ENCODE peak calls at places on chromosomes 2 and 18, in five cellular contexts. A is AG10803, D is sigmoid colon, I is kidney epithelial cell, K is cardiac fibroblast. G is an unnamed sample.
A peak's percentile ranks its signal among the peaks of the same experiment; 100 is the strongest.

GRCh38 chr18:49447810-49448745 is 12.4 kb downstream of the DYM start:
- DNase-seq in A (peak; percentile 70), D (no peak), I (no peak), K (peak; percentile 73), G (peak; percentile 59)

GRCh38 chr2:38187416-38188127 is 111.6 kb upstream of the CYP1B1 start:
- DNase-seq in A (peak; percentile 95), D (peak; percentile 95), I (peak; percentile 26), K (peak; percentile 97), G (peak; percentile 97)

GRCh38 chr2:33033524-33034150 is 86.9 kb downstream of the LTBP1 start:
- DNase-seq in A (peak; percentile 67), D (no peak), I (no peak), K (peak; percentile 77), G (peak; percentile 81)

GRCh38 chr18:80247403-80247916 is at the start of gene PARD6G:
- DNase-seq in A (peak; percentile 61), D (peak; percentile 93), I (no peak), K (peak; percentile 75), G (peak; percentile 54)

GRCh38 chr18:58180172-58180571 is 136.1 kb downstream of the NEDD4L start:
- DNase-seq in A (no peak), D (no peak), I (no peak), K (no peak), G (no peak)

GRCh38 chr2:128791120-128791982 is 472.7 kb upstream of the HS6ST1 start:
- DNase-seq in A (no peak), D (no peak), I (no peak), K (no peak), G (no peak)

GRCh38 chr18:6672909-6673308 is 56.6 kb upstream of the ARHGAP28 start:
- DNase-seq in A (no peak), D (no peak), I (no peak), K (no peak), G (no peak)

GRCh38 chr18:59264651-59265245 is 8.5 kb downstream of the RAX start:
- DNase-seq in A (no peak), D (no peak), I (no peak), K (no peak), G (no peak)

GRCh38 chr18:74562080-74562725 is 27.9 kb downstream of the CNDP1 start:
- DNase-seq in A (no peak), D (no peak), I (no peak), K (no peak), G (no peak)

GRCh38 chr2:35185861-35186412 is 1169.6 kb upstream of the CRIM1 start:
- DNase-seq in A (no peak), D (no peak), I (no peak), K (no peak), G (no peak)

GRCh38 chr2:152573168-152573567 is 144.1 kb downstream of the PRPF40A start:
- DNase-seq in A (peak; percentile 82), D (no peak), I (no peak), K (peak; percentile 34), G (peak; percentile 39)

GRCh38 chr18:39039828-39040227 is 1474.2 kb upstream of the CELF4 start:
- DNase-seq in A (no peak), D (no peak), I (peak; percentile 9), K (no peak), G (no peak)

GRCh38 chr2:183488421-183488820 is 364.2 kb downstream of the NUP35 start:
- DNase-seq in A (no peak), D (no peak), I (no peak), K (no peak), G (no peak)

GRCh38 chr18:12361770-12362378 is 15.2 kb downstream of the AFG3L2 start:
- DNase-seq in A (no peak), D (no peak), I (no peak), K (peak; percentile 33), G (peak; percentile 21)

GRCh38 chr2:7473135-7473771 is 556.0 kb downstream of the RNF144A start:
- DNase-seq in A (no peak), D (no peak), I (no peak), K (no peak), G (no peak)

GRCh38 chr2:55431982-55432627 is 12.4 kb upstream of the CCDC88A start:
- DNase-seq in A (peak; percentile 55), D (no peak), I (no peak), K (peak; percentile 71), G (peak; percentile 68)

GRCh38 chr2:180520816-180521595 is 459.4 kb upstream of the UBE2E3 start:
- DNase-seq in A (peak; percentile 25), D (no peak), I (no peak), K (peak; percentile 4), G (peak; percentile 7)

GRCh38 chr2:74945783-74946165 is 12.7 kb upstream of the POLE4 start:
- DNase-seq in A (peak; percentile 57), D (no peak), I (no peak), K (peak; percentile 91), G (peak; percentile 90)

GRCh38 chr2:112182581-112183034 is 44.4 kb downstream of the FBLN7 start:
- DNase-seq in A (no peak), D (no peak), I (no peak), K (no peak), G (no peak)

GRCh38 chr2:202115385-202116060 is 42.5 kb downstream of the KIAA2012 start:
- DNase-seq in A (peak; percentile 91), D (no peak), I (no peak), K (peak; percentile 62), G (peak; percentile 55)

GRCh38 chr2:43239981-43240761 is 13.8 kb upstream of the ZFP36L2 start:
- DNase-seq in A (no peak), D (no peak), I (no peak), K (no peak), G (no peak)
- TF ChIP-seq CTCF in A (no peak), D (no peak), I (no peak), K (peak; percentile 11), G (no peak)

GRCh38 chr2:238964544-238965113 is 116.7 kb downstream of the TWIST2 start:
- DNase-seq in A (no peak), D (no peak), I (no peak), K (no peak), G (no peak)
- H3K4me3 ChIP-seq in A (no peak overlapping the region), D (no peak overlapping the region), I (no peak overlapping the region), K (no peak overlapping the region), G (no peak overlapping the region)

GRCh38 chr2:65742977-65743376 is 310.6 kb upstream of the SPRED2 start:
- DNase-seq in A (no peak), D (no peak), I (no peak), K (no peak), G (no peak)
- TF ChIP-seq CTCF in A (no peak), D (no peak), I (no peak), K (no peak), G (no peak)

GRCh38 chr2:188787661-188788044 is 186.5 kb upstream of the COL3A1 start:
- DNase-seq in A (peak; percentile 82), D (no peak), I (no peak), K (peak; percentile 91), G (peak; percentile 86)
- H3K4me3 ChIP-seq in A (no peak overlapping the region), D (peak overlapping the region; percentile 14), I (no peak overlapping the region), K (no peak overlapping the region), G (no peak overlapping the region)

DNA sequence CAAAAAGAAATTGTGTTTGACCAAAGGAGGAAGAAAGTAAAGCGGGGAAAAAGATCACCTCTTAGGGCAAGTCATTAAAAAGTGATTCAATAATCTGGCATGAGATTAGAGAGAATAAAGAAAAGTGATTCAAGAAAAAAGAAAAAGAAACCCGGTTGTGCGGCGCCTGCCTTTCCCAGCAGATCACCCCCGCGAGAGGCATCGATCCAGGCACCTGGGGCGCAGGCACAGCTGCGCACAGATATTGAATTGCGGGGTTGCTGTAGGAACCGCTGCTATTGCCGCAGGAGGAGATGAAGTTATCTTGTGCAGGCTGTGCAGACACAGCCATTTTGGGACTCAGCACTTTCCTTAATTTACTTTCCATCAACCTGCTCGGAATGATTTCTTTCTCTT is 71.2 kb downstream of the PLB1 start:
- DNase-seq in A (no peak), D (peak; percentile 61), I (no peak), K (no peak), G (no peak)
- TF ChIP-seq CTCF in A (no peak), D (peak; percentile 47), I (no peak), K (no peak), G (no peak)

DNA sequence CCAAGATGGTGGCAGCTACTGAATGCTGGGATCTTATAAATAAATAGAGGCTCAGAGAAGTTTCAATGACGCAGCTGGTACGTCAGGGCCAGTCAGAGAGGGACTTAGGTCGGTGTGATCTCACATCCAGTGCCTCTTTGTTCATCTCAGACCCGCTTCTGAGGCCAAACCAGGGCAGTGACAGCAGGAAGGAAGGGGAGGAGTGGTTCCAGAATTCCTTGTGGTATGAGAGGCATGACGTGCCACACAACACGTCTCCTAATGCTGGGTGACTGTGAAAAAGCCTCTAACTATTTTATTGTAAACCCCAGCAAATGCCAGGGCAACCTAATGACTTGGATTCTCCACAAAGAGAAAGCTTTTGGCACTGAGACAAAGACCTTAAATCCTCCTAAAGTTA is 423.3 kb downstream of the LPIN1 start:
- DNase-seq in A (peak; percentile 94), D (peak; percentile 74), I (peak; percentile 56), K (peak; percentile 93), G (peak; percentile 78)
- H3K4me3 ChIP-seq in A (no peak overlapping the region), D (no peak overlapping the region), I (no peak overlapping the region), K (no peak overlapping the region), G (no peak overlapping the region)

GRCh38 chr18:23588836-23589560 is 2.7 kb upstream of the NPC1 start:
- DNase-seq in A (peak; percentile 66), D (no peak), I (no peak), K (peak; percentile 54), G (peak; percentile 47)

GRCh38 chr18:23586249-23587196 is at the start of gene NPC1:
- DNase-seq in A (peak; percentile 93), D (peak; percentile 97), I (peak; percentile 93), K (peak; percentile 96), G (peak; percentile 94)

GRCh38 chr18:23585007-23585871 is 1.1 kb downstream of the NPC1 start:
- DNase-seq in A (peak; percentile 27), D (no peak), I (no peak), K (peak; percentile 44), G (peak; percentile 16)

GRCh38 chr18:23585897-23586248 is 433 bp downstream of the NPC1 start:
- DNase-seq in A (no peak), D (no peak), I (no peak), K (no peak), G (no peak)

GRCh38 chr18:23587220-23587642 is 925 bp upstream of the NPC1 start:
- DNase-seq in A (no peak), D (no peak), I (no peak), K (no peak), G (no peak)
- TF ChIP-seq CTCF in A (no peak), D (no peak), I (no peak), K (no peak), G (no peak)

DNA sequence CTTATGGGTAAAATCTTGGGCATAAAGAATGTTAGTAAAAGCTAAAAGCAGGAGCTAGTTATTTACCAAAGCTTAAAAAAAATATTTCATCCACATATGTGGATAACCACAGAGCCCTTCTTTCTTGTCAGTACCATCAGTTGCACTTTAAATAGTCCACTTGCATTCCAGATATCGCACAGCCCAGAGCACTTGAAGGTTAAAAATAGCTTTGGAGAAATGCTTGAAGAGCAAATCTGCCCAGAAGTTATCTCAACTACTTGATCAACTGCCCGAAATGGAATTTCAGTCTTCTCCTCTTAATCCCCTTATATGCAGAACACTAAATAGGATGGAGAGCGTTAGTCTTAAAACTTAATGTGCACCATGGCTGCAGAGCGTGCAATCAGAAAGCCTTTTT is 148.3 kb downstream of the PLEKHA3 start:
- DNase-seq in A (no peak), D (no peak), I (no peak), K (peak; percentile 34), G (peak; percentile 1)
- H3K4me3 ChIP-seq in A (no peak overlapping the region), D (no peak overlapping the region), I (no peak overlapping the region), K (no peak overlapping the region), G (no peak overlapping the region)

GRCh38 chr2:223674998-223675609 is 72.9 kb upstream of the SCG2 start:
- DNase-seq in A (peak; percentile 29), D (no peak), I (no peak), K (peak; percentile 67), G (peak; percentile 73)
- TF ChIP-seq CTCF in A (peak; percentile 67), D (peak; percentile 16), I (peak; percentile 74), K (peak; percentile 78), G (peak; percentile 86)